ENCODE peak calls at places on chromosomes 12 and 14, in seven cellular contexts. W, H, Q, A, E, L and P are unnamed samples.

GRCh38 chr14:42141328-42141727 is 534.7 kb downstream of the LRFN5 start:
- DNase-seq in E (no peak), L (no peak), A (no peak), Q (no peak), W (no peak), H (no peak), P (no peak)

GRCh38 chr12:92133795-92134637 is 11.6 kb downstream of the BTG1 start:
- DNase-seq in Q (no peak), E (peak; percentile 34), H (no peak), A (no peak), L (no peak), W (no peak), P (no peak)

GRCh38 chr12:64745259-64745807 is 13.9 kb downstream of the GNS start:
- DNase-seq in L (no peak), H (no peak), W (no peak), E (no peak), Q (no peak), A (no peak), P (no peak)

GRCh38 chr12:1311145-1311544 is 283.2 kb downstream of the FBXL14 start:
- DNase-seq in A (no peak), Q (no peak), H (no peak), E (no peak), L (no peak), W (no peak), P (no peak)

GRCh38 chr12:53352331-53353258 is 16.4 kb upstream of the SP7 start:
- DNase-seq in E (peak; percentile 66), H (peak; percentile 58), Q (peak; percentile 76), L (peak; percentile 79), A (peak; percentile 81), W (peak; percentile 66), P (peak; percentile 67)

GRCh38 chr14:90383731-90384542 is 12.9 kb upstream of the CALM1 start:
- DNase-seq in E (peak; percentile 30), L (peak; percentile 64), W (no peak), A (peak; percentile 35), H (peak; percentile 46), Q (peak; percentile 48), P (peak; percentile 84)

GRCh38 chr14:52789118-52789517 is 2.3 kb downstream of the GNPNAT1 start:
- DNase-seq in L (no peak), W (no peak), A (no peak), Q (no peak), E (no peak), H (no peak), P (no peak)

GRCh38 chr14:105547741-105548169 is 21.4 kb downstream of the TMEM121 start:
- DNase-seq in A (no peak), W (no peak), E (no peak), H (no peak), Q (no peak), L (no peak), P (no peak)

GRCh38 chr12:42326466-42327226 is 679 bp downstream of the PPHLN1 start:
- DNase-seq in A (peak; percentile 11), H (no peak), E (peak; percentile 39), W (no peak), Q (no peak), L (no peak), P (peak; percentile 17)

GRCh38 chr14:68794856-68795601 is 2.2 kb upstream of the ZFP36L1 start:
- DNase-seq in A (peak; percentile 51), W (no peak), L (no peak), Q (peak; percentile 32), H (no peak), E (peak; percentile 41), P (peak; percentile 60)

GRCh38 chr14:68610251-68610793 is 182.5 kb downstream of the ZFP36L1 start:
- DNase-seq in E (no peak), A (no peak), L (no peak), W (no peak), H (no peak), Q (no peak), P (no peak)

GRCh38 chr14:39212034-39212433 is 21.7 kb upstream of the MIA2 start:
- DNase-seq in Q (no peak), W (no peak), A (no peak), H (no peak), E (no peak), L (no peak), P (no peak)

GRCh38 chr12:105920161-105920684 is 218.5 kb downstream of the NUAK1 start:
- DNase-seq in W (no peak), Q (no peak), E (no peak), A (no peak), L (no peak), H (peak; percentile 22), P (no peak)